ENCODE peak calls at places on chromosomes 11 and 22, in seven cellular contexts. One of them, this sample, is unnamed.

GRCh38 chr11:19995131-19995530 is 165.1 kb downstream of the DBX1 start:
- DNase-seq in mesendoderm: no peak
- DNase-seq in H9: no peak
- DNase-seq in neuronal stem cell: no peak
- DNase-seq in IMR-90: peak; percentile 97
- DNase-seq in H1: no peak
- DNase-seq in trophoblast cell: peak; percentile 92
- DNase-seq in this sample: peak; percentile 97

GRCh38 chr11:70109006-70109405 is 30.9 kb downstream of the ANO1 start:
- DNase-seq in mesendoderm: peak; percentile 39
- DNase-seq in H9: no peak
- DNase-seq in neuronal stem cell: no peak
- DNase-seq in IMR-90: peak; percentile 22
- DNase-seq in H1: no peak
- DNase-seq in trophoblast cell: no peak
- DNase-seq in this sample: peak; percentile 43

GRCh38 chr22:24926428-24926725 is 20.1 kb downstream of the LHFPL7 start:
- DNase-seq in mesendoderm: no peak
- DNase-seq in H9: no peak
- DNase-seq in neuronal stem cell: no peak
- DNase-seq in IMR-90: no peak
- DNase-seq in H1: no peak
- DNase-seq in trophoblast cell: no peak
- DNase-seq in this sample: no peak

GRCh38 chr11:97739892-97740782 is 1280.6 kb upstream of the CNTN5 start:
- DNase-seq in mesendoderm: no peak
- DNase-seq in H9: no peak
- DNase-seq in neuronal stem cell: no peak
- DNase-seq in IMR-90: peak; percentile 59
- DNase-seq in H1: no peak
- DNase-seq in trophoblast cell: no peak
- DNase-seq in this sample: peak; percentile 87

GRCh38 chr11:67240575-67241389 is 25.5 kb upstream of the GRK2 start:
- DNase-seq in mesendoderm: peak; percentile 92
- DNase-seq in H9: peak; percentile 44
- DNase-seq in neuronal stem cell: no peak
- DNase-seq in IMR-90: peak; percentile 75
- DNase-seq in H1: no peak
- DNase-seq in trophoblast cell: peak; percentile 72
- DNase-seq in this sample: peak; percentile 93

GRCh38 chr11:44575288-44575672 is 9.8 kb downstream of the CD82 start:
- DNase-seq in mesendoderm: no peak
- DNase-seq in H9: no peak
- DNase-seq in neuronal stem cell: no peak
- DNase-seq in IMR-90: peak; percentile 90
- DNase-seq in H1: no peak
- DNase-seq in trophoblast cell: no peak
- DNase-seq in this sample: peak; percentile 90

GRCh38 chr11:66068154-66068821 is 1.8 kb upstream of the PACS1 start:
- DNase-seq in mesendoderm: peak; percentile 89
- DNase-seq in H9: peak; percentile 90
- DNase-seq in neuronal stem cell: peak; percentile 78
- DNase-seq in IMR-90: peak; percentile 68
- DNase-seq in H1: peak; percentile 94
- DNase-seq in trophoblast cell: peak; percentile 93
- DNase-seq in this sample: peak; percentile 81

GRCh38 chr11:101441747-101442146 is 142.1 kb downstream of the TRPC6 start:
- DNase-seq in mesendoderm: no peak
- DNase-seq in H9: no peak
- DNase-seq in neuronal stem cell: no peak
- DNase-seq in IMR-90: no peak
- DNase-seq in H1: no peak
- DNase-seq in trophoblast cell: no peak
- DNase-seq in this sample: peak; percentile 59

GRCh38 chr11:33500865-33501479 is 199.7 kb downstream of the C11orf91 start:
- DNase-seq in mesendoderm: peak; percentile 61
- DNase-seq in H9: no peak
- DNase-seq in neuronal stem cell: peak; percentile 62
- DNase-seq in IMR-90: peak; percentile 65
- DNase-seq in H1: no peak
- DNase-seq in trophoblast cell: peak; percentile 71
- DNase-seq in this sample: peak; percentile 55

GRCh38 chr11:98964146-98964545 is 56.6 kb upstream of the CNTN5 start:
- DNase-seq in mesendoderm: no peak
- DNase-seq in H9: no peak
- DNase-seq in neuronal stem cell: no peak
- DNase-seq in IMR-90: no peak
- DNase-seq in H1: no peak
- DNase-seq in trophoblast cell: no peak
- DNase-seq in this sample: no peak

GRCh38 chr22:22316589-22316988 is 72.0 kb downstream of the VPREB1 start:
- DNase-seq in mesendoderm: peak; percentile 79
- DNase-seq in H9: peak; percentile 67
- DNase-seq in neuronal stem cell: no peak
- DNase-seq in IMR-90: no peak
- DNase-seq in H1: no peak
- DNase-seq in trophoblast cell: no peak
- DNase-seq in this sample: no peak

GRCh38 chr11:95072948-95073347 is 6.2 kb downstream of the SRSF8 start:
- DNase-seq in mesendoderm: no peak
- DNase-seq in H9: no peak
- DNase-seq in neuronal stem cell: no peak
- DNase-seq in IMR-90: no peak
- DNase-seq in H1: no peak
- DNase-seq in trophoblast cell: peak; percentile 48
- DNase-seq in this sample: no peak

GRCh38 chr22:46022881-46023512 is 46.0 kb upstream of the WNT7B start:
- DNase-seq in mesendoderm: no peak
- DNase-seq in H9: no peak
- DNase-seq in neuronal stem cell: no peak
- DNase-seq in IMR-90: no peak
- DNase-seq in H1: no peak
- DNase-seq in trophoblast cell: no peak
- DNase-seq in this sample: no peak

GRCh38 chr11:120645639-120646038 is 134.1 kb downstream of the GRIK4 start:
- DNase-seq in mesendoderm: peak; percentile 83
- DNase-seq in H9: peak; percentile 89
- DNase-seq in neuronal stem cell: peak; percentile 51
- DNase-seq in IMR-90: no peak
- DNase-seq in H1: peak; percentile 90
- DNase-seq in trophoblast cell: no peak
- DNase-seq in this sample: peak; percentile 23

GRCh38 chr11:94776351-94777321 is 8.5 kb downstream of the AMOTL1 start:
- DNase-seq in mesendoderm: peak; percentile 86
- DNase-seq in H9: no peak
- DNase-seq in neuronal stem cell: no peak
- DNase-seq in IMR-90: peak; percentile 74
- DNase-seq in H1: no peak
- DNase-seq in trophoblast cell: peak; percentile 81
- DNase-seq in this sample: peak; percentile 68

GRCh38 chr11:10526974-10527918 is 13.7 kb downstream of the RNF141 start:
- DNase-seq in mesendoderm: no peak
- DNase-seq in H9: no peak
- DNase-seq in neuronal stem cell: no peak
- DNase-seq in IMR-90: peak; percentile 66
- DNase-seq in H1: no peak
- DNase-seq in trophoblast cell: no peak
- DNase-seq in this sample: peak; percentile 32

GRCh38 chr11:126596474-126596873 is 241.0 kb downstream of the ST3GAL4 start:
- DNase-seq in mesendoderm: peak; percentile 46
- DNase-seq in H9: no peak
- DNase-seq in neuronal stem cell: no peak
- DNase-seq in IMR-90: no peak
- DNase-seq in H1: no peak
- DNase-seq in trophoblast cell: no peak
- DNase-seq in this sample: no peak

GRCh38 chr22:28341001-28341400 is 338.6 kb downstream of the TTC28 start:
- DNase-seq in mesendoderm: no peak
- DNase-seq in H9: no peak
- DNase-seq in neuronal stem cell: no peak
- DNase-seq in IMR-90: peak; percentile 12
- DNase-seq in H1: no peak
- DNase-seq in trophoblast cell: no peak
- DNase-seq in this sample: no peak

GRCh38 chr11:16925495-16926065 is 88.6 kb downstream of the PLEKHA7 start:
- DNase-seq in mesendoderm: peak; percentile 91
- DNase-seq in H9: peak; percentile 83
- DNase-seq in neuronal stem cell: peak; percentile 66
- DNase-seq in IMR-90: no peak
- DNase-seq in H1: peak; percentile 77
- DNase-seq in trophoblast cell: peak; percentile 65
- DNase-seq in this sample: peak; percentile 36

GRCh38 chr11:122746611-122747305 is 91.2 kb downstream of the UBASH3B start:
- DNase-seq in mesendoderm: no peak
- DNase-seq in H9: no peak
- DNase-seq in neuronal stem cell: no peak
- DNase-seq in IMR-90: no peak
- DNase-seq in H1: no peak
- DNase-seq in trophoblast cell: no peak
- DNase-seq in this sample: no peak

GRCh38 chr11:122746050-122746478 is 90.5 kb downstream of the UBASH3B start:
- DNase-seq in mesendoderm: no peak
- DNase-seq in H9: no peak
- DNase-seq in neuronal stem cell: no peak
- DNase-seq in IMR-90: no peak
- DNase-seq in H1: no peak
- DNase-seq in trophoblast cell: no peak
- DNase-seq in this sample: no peak

GRCh38 chr11:122748968-122749687 is 89.2 kb upstream of the CRTAM start:
- DNase-seq in mesendoderm: no peak
- DNase-seq in H9: no peak
- DNase-seq in neuronal stem cell: no peak
- DNase-seq in IMR-90: peak; percentile 95
- DNase-seq in H1: no peak
- DNase-seq in trophoblast cell: peak; percentile 52
- DNase-seq in this sample: peak; percentile 96

GRCh38 chr11:122745111-122745510 is 89.6 kb downstream of the UBASH3B start:
- DNase-seq in mesendoderm: no peak
- DNase-seq in H9: no peak
- DNase-seq in neuronal stem cell: no peak
- DNase-seq in IMR-90: peak; percentile 27
- DNase-seq in H1: no peak
- DNase-seq in trophoblast cell: no peak
- DNase-seq in this sample: no peak

DNA sequence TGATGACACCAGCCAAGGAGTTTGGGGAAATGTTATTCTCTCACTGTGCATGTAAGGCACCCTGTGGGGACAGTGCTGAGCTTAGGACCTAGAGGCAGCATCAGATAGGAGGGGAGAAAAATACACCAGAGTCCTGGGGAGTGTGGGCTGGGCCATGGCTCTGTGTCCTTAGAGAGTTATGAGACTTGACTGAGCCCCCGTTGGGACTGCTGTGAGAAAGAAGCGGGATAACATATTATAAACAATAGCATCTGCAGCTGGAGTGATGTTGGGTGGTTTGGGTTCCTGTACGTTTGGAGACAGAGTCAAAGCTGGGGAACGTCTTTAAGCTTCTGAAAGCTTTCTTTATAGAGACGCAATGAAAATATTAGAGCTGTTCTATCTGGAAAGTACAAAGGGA is 90.9 kb upstream of the CRTAM start:
- DNase-seq in mesendoderm: no peak
- DNase-seq in H9: no peak
- DNase-seq in neuronal stem cell: no peak
- DNase-seq in IMR-90: peak; percentile 77
- DNase-seq in H1: no peak
- DNase-seq in trophoblast cell: no peak
- DNase-seq in this sample: peak; percentile 47
- H2AK5ac ChIP-seq in mesendoderm: no peak overlapping the region
- H2AK5ac ChIP-seq in H9: no peak overlapping the region
- H2AK5ac ChIP-seq in neuronal stem cell: no peak overlapping the region
- H2AK5ac ChIP-seq in IMR-90: peak overlapping the region; percentile 15
- H2AK5ac ChIP-seq in H1: no peak overlapping the region
- H2AK5ac ChIP-seq in trophoblast cell: no peak overlapping the region
- H2AK5ac ChIP-seq in this sample: no peak overlapping the region

DNA sequence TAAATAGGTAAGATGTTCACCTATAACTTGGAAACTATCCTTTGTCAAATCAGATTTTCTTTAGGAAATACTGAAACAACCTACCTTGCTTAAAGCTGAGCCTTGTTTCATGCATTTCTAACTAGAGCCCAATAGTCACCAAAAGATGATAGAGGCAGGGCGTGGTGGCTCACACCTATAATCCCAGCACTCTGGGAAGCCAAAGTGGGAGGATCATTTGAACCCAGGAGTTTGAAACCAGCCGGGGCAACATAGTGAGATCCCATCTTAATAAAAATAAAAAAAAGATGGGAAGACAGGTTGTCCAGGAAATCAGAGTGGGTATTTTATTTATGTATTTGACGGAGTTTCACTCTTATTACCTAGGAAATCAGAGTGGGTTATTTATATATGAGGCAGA is 38.3 kb downstream of the DDX6 start:
- DNase-seq in mesendoderm: no peak
- DNase-seq in H9: no peak
- DNase-seq in neuronal stem cell: no peak
- DNase-seq in IMR-90: no peak
- DNase-seq in H1: no peak
- DNase-seq in trophoblast cell: no peak
- DNase-seq in this sample: no peak
- H2AK5ac ChIP-seq in mesendoderm: no peak overlapping the region
- H2AK5ac ChIP-seq in H9: no peak overlapping the region
- H2AK5ac ChIP-seq in neuronal stem cell: no peak overlapping the region
- H2AK5ac ChIP-seq in IMR-90: no peak overlapping the region
- H2AK5ac ChIP-seq in H1: no peak overlapping the region
- H2AK5ac ChIP-seq in trophoblast cell: no peak overlapping the region
- H2AK5ac ChIP-seq in this sample: no peak overlapping the region

DNA sequence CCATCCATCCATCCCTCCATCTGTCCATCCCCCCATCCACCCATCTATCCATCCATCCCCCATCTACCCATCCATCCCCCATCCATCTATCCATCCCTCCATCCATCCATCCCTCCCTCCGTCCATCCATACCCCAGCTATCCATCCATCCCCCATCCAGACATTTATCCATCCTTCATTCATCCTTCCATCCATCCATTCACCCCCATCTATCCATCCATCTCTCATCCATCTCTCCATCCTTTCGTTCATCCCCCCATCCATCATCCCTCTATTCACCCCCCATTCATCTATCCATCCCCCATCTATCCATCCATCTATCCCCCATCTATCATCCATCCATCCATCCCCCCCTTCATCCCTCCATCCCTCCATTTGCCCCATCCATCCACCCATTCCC is 97.5 kb downstream of the MPPED1 start:
- DNase-seq in mesendoderm: no peak
- DNase-seq in H9: no peak
- DNase-seq in neuronal stem cell: no peak
- DNase-seq in IMR-90: no peak
- DNase-seq in H1: no peak
- DNase-seq in trophoblast cell: no peak
- DNase-seq in this sample: no peak
- H2AK5ac ChIP-seq in mesendoderm: no peak overlapping the region
- H2AK5ac ChIP-seq in H9: no peak overlapping the region
- H2AK5ac ChIP-seq in neuronal stem cell: no peak overlapping the region
- H2AK5ac ChIP-seq in IMR-90: no peak overlapping the region
- H2AK5ac ChIP-seq in H1: no peak overlapping the region
- H2AK5ac ChIP-seq in trophoblast cell: no peak overlapping the region
- H2AK5ac ChIP-seq in this sample: no peak overlapping the region

DNA sequence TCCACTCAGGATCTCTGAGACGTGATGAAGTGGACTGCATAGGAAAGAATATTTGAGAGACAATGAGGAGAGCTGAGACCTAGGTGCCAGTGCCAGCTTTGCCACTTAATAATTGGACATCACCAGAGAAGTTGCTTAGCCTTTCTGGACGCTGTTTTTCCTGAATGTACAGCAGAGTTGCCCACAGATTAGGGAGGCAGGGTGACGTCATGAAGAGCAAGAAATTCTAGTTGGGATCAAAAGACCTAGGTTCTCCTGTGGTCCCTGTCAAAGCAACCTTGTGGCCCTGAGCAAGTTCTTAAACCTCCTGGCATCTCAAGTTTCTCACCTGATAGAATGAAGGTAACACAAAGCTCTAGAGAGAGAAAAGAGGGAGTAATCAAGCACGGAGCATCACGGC is 174.6 kb upstream of the TENM4 start:
- DNase-seq in mesendoderm: no peak
- DNase-seq in H9: no peak
- DNase-seq in neuronal stem cell: no peak
- DNase-seq in IMR-90: no peak
- DNase-seq in H1: no peak
- DNase-seq in trophoblast cell: no peak
- DNase-seq in this sample: no peak
- H2AK5ac ChIP-seq in mesendoderm: no peak overlapping the region
- H2AK5ac ChIP-seq in H9: no peak overlapping the region
- H2AK5ac ChIP-seq in neuronal stem cell: no peak overlapping the region
- H2AK5ac ChIP-seq in IMR-90: no peak overlapping the region
- H2AK5ac ChIP-seq in H1: no peak overlapping the region
- H2AK5ac ChIP-seq in trophoblast cell: no peak overlapping the region
- H2AK5ac ChIP-seq in this sample: no peak overlapping the region

This sample was measured in mesenchymal stem cell.